ENCODE peak calls at places on chromosomes 13 and 19, in seven cellular contexts. Q, V, O, Y, H, F and S are unnamed samples.
A peak's percentile ranks its signal among the peaks of the same experiment; 100 is the strongest.

GRCh38 chr13:94054159-94054558 is 425.3 kb downstream of the DCT start:
- DNase-seq in H (no peak), Y (no peak), F (no peak), O (no peak), Q (no peak), V (no peak), S (no peak)

GRCh38 chr19:51277112-51277511 is 26.2 kb downstream of the SIGLECL1 start:
- DNase-seq in Q (no peak), Y (no peak), V (no peak), H (no peak), O (no peak), F (no peak), S (no peak)

GRCh38 chr13:31365630-31366029 is 165.9 kb downstream of the B3GLCT start:
- DNase-seq in O (no peak), V (no peak), H (no peak), Y (no peak), Q (no peak), F (no peak), S (no peak)

GRCh38 chr19:1090731-1091543 is 4.2 kb downstream of the POLR2E start:
- DNase-seq in F (no peak), H (no peak), Q (no peak), V (no peak), Y (no peak), O (no peak), S (peak; percentile 91)

GRCh38 chr13:58247080-58247479 is 615.5 kb downstream of the PCDH17 start:
- DNase-seq in Q (no peak), Y (no peak), H (no peak), V (no peak), O (no peak), F (no peak), S (no peak)

GRCh38 chr19:1945899-1946298 is 4.9 kb downstream of the CSNK1G2 start:
- DNase-seq in Y (no peak), F (peak; percentile 53), H (peak; percentile 86), V (peak; percentile 93), Q (no peak), O (no peak), S (peak; percentile 42)

GRCh38 chr13:27907139-27907787 is 12.5 kb upstream of the PDX1 start:
- DNase-seq in Q (no peak), H (no peak), F (no peak), O (no peak), V (no peak), Y (no peak), S (no peak)

GRCh38 chr19:50710094-50710493 is 9.5 kb downstream of the SHANK1 start:
- DNase-seq in V (no peak), F (no peak), Q (no peak), O (no peak), Y (no peak), H (no peak), S (no peak)

GRCh38 chr19:16367269-16367683 is 42.6 kb downstream of the KLF2 start:
- DNase-seq in V (no peak), H (no peak), Q (no peak), O (no peak), Y (peak; percentile 72), F (no peak), S (peak; percentile 90)

GRCh38 chr13:66660013-66660804 is 569.9 kb downstream of the PCDH9 start:
- DNase-seq in F (peak; percentile 4), O (no peak), Y (peak; percentile 20), H (no peak), V (no peak), Q (peak; percentile 61), S (no peak)

GRCh38 chr13:111414341-111414740 is 93.9 kb downstream of the TEX29 start:
- DNase-seq in H (no peak), F (no peak), V (no peak), Q (no peak), O (no peak), Y (no peak), S (no peak)

GRCh38 chr13:41500501-41500900 is 43.2 kb downstream of the RGCC start:
- DNase-seq in Y (no peak), Q (peak; percentile 64), H (peak; percentile 36), V (no peak), F (no peak), O (no peak), S (peak; percentile 63)

GRCh38 chr19:35254341-35255297 is 5.8 kb downstream of the LSR start:
- DNase-seq in Y (no peak), Q (no peak), F (no peak), O (peak; percentile 67), H (peak; percentile 77), V (no peak), S (no peak)

GRCh38 chr19:16338470-16339360 is 14.1 kb downstream of the KLF2 start:
- DNase-seq in O (no peak), V (peak; percentile 57), H (no peak), Y (peak; percentile 51), F (no peak), Q (peak; percentile 72), S (peak; percentile 86)

DNA sequence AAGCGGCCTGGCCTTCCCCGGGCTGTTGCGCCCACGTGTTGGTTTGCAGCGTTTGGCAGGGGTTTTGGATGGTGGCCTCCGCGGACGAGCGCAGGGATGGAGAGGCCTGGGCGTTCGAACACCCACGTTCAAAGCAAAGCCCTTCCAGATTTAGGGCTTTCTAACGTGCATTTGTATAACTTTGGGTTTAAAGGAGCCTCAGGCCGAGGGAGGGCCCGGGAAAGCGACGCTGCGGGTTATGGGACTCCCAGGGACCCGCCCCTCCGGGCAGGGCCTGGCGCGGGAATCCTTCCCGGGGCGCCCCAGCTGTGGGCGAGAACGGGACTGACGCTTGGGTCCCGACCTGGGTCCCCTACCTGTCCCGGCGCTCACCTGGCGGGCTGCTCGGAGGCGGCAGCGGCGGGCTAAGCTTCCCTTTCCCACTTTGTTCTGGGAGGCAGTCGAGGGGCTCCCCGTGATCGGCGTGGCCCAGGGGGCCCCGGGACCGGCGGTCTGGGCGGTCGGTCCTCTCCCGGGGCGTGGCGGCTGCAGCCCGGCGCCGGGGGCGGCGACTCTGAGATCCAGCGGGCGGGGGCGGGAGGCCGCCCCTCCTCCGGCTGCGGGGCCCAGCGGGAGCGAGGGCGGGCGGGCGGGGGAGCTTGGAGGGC is at the start of gene FBXO17:
- DNase-seq in V (peak; percentile 85), O (peak; percentile 78), Q (peak; percentile 68), Y (no peak), H (peak; percentile 86), F (peak; percentile 90), S (no peak)
- TF ChIP-seq CTCF in V (no peak), O (no peak), Q (no peak), Y (no peak), H (no peak), F (no peak), S (no peak)

GRCh38 chr13:48539550-48539949 is 6.7 kb upstream of the RCBTB2 start:
- DNase-seq in Q (no peak), V (no peak), Y (no peak), O (no peak), H (no peak), F (no peak), S (no peak)

GRCh38 chr13:48547663-48548092 is 14.8 kb upstream of the RCBTB2 start:
- DNase-seq in V (no peak), Y (no peak), H (no peak), F (no peak), O (no peak), Q (no peak), S (no peak)

GRCh38 chr13:48542138-48542537 is 9.3 kb upstream of the RCBTB2 start:
- DNase-seq in O (no peak), Y (no peak), F (no peak), V (no peak), H (no peak), Q (no peak), S (no peak)

GRCh38 chr13:48545608-48546007 is 12.7 kb upstream of the RCBTB2 start:
- DNase-seq in Q (no peak), O (no peak), Y (no peak), F (no peak), V (no peak), H (no peak), S (no peak)

DNA sequence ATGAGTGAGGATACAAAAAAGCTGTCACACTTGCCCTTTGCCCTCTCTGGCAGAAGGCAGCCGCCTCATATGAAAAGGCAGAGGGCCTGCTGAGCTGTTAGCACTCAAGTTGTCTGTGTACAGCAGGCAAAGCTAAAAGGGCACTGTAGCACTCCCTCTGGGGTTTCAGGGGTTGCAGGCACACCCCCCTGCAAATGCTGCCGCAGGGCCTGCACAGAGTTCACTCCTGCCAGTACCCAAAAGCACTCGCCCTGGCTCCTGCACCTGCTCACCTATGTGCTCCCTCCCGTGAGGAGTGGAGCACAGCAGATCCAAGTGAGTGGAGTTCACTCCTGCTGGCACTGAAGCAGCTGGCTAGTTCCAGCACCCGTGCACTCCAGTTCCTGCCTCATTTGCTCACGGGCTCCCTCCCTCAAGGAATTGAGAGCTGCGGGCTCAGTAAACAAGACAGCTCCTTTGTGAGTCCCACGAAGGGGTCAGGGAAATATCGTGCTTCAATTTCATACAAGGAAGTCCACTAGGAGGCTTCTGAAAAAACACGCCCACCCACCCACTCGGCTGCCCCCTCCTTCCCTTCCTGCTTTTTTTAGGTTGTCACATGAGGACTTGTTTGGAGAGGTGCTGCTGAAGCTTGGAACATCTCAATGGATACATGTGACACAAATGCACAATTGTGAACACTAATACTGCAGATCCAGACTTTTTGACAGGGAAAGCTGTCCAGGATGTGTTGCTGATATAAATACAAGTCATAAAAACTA is 9.9 kb upstream of the RCBTB2 start:
- DNase-seq in H (no peak), O (no peak), Y (no peak), V (peak; percentile 73), F (peak; percentile 46), Q (no peak), S (no peak)
- TF ChIP-seq CTCF in H (peak; percentile 25), O (no peak), Y (no peak), V (peak; percentile 38), F (peak; percentile 14), Q (no peak), S (no peak)

DNA sequence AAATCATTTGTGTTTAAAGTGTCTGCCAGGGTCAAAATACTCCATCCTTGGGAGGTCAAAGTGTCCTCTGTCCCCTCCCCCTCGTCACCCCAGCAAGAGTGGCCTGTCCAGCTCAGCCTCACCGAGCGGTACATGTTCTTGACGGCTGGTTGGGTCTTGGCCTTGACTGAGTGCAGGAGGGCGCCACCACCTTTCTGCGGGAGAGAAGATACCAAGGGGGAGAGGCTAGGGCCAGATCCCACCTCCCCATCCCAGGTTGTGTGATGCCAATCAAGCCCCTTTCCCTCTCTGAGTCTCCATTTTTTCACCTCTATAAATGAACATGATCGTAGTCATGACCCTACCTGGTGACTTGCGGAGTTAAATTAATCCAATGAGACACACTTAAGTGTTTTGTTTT is 6.1 kb downstream of the CRB3 start:
- DNase-seq in H (no peak), Q (no peak), O (no peak), V (peak; percentile 60), F (no peak), Y (no peak), S (no peak)
- TF ChIP-seq CTCF in H (no peak), Q (no peak), O (no peak), V (no peak), F (no peak), Y (no peak), S (no peak)

DNA sequence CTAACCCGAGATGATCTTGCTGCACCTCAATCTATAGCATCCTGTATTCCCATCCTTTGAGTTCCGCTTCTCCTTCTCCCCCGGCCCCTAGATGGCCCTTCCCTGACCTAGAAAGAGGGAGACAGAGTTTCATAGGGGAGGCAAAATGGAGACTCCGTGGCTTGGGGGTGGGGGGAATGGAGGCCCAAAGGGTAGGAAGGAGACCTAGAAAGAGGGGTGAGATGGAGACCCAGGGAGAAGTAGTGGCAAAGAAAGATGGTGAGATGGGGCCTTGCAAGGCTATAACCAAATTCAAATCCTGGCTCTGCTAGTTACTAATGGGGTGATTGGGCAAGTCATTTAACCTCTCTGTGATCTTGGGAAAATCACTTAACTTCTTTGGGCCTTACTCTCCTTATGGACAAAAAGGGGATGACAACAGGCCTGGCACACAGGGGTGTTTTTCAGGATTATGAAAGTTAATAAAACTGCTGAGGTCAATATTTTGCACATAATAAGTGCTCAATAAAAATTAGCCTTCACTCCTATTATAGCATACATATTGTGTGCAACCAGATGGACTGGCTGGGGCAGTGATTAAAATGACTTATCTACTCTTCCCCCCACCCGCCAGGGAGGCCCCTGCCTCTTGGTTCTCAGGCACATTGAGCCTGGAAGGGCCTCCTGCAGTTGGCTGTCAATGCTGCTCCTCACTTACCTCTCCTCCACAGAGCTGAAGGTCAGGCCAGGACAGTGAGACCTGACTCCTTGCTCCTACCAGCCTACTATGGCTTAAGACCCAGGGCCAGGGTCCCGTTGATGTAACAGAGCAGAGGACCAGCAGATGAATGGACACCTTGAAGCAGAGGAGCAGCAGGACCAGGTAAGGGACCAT is 623 bp downstream of the SPHK2 start:
- DNase-seq in Y (no peak), H (no peak), V (peak; percentile 44), Q (no peak), F (peak; percentile 8), O (no peak), S (no peak)
- TF ChIP-seq CTCF in Y (no peak), H (no peak), V (no peak), Q (no peak), F (no peak), O (no peak), S (no peak)